ENCODE peak calls at places on chromosomes 1 and 21, in ten cellular contexts. B, Z, H, X, O, U, Y, I, K and S are unnamed samples.

GRCh38 chr1:109845658-109846057 is 65.0 kb upstream of the CSF1 start:
- DNase-seq in H (no peak), U (no peak), Y (no peak), Z (no peak), I (no peak), O (no peak), K (no peak), B (no peak), X (no peak), S (no peak)

GRCh38 chr21:42850866-42851391 is 28.4 kb downstream of the WDR4 start:
- DNase-seq in H (peak; percentile 92), Z (peak; percentile 84), U (no peak), O (no peak), K (peak; percentile 32), B (no peak), I (no peak), Y (no peak), X (no peak), S (no peak)

GRCh38 chr21:16502897-16503296 is 773.1 kb downstream of the USP25 start:
- DNase-seq in I (no peak), X (no peak), Z (no peak), O (no peak), Y (no peak), U (no peak), K (no peak), B (no peak), H (no peak), S (no peak)

GRCh38 chr1:58437623-58438022 is 108.9 kb downstream of the OMA1 start:
- DNase-seq in U (no peak), H (no peak), Z (no peak), O (no peak), K (no peak), X (no peak), I (no peak), B (no peak), Y (no peak), S (no peak)

GRCh38 chr1:233244183-233244582 is 51.3 kb downstream of the PCNX2 start:
- DNase-seq in H (no peak), Z (no peak), K (peak; percentile 44), U (no peak), B (peak; percentile 60), I (no peak), Y (no peak), X (peak; percentile 16), O (no peak), S (no peak)

GRCh38 chr1:19033516-19033840 is 77.0 kb upstream of the IFFO2 start:
- DNase-seq in I (no peak), Z (no peak), H (peak; percentile 41), U (no peak), Y (no peak), X (no peak), B (no peak), K (no peak), O (no peak), S (no peak)

GRCh38 chr1:79604490-79605198 is 598.1 kb upstream of the ADGRL4 start:
- DNase-seq in U (no peak), I (no peak), Y (no peak), O (no peak), Z (peak; percentile 21), X (no peak), K (no peak), H (peak; percentile 84), B (no peak), S (no peak)

GRCh38 chr1:182633657-182634281 is 29.6 kb upstream of the RGS16 start:
- DNase-seq in I (no peak), O (no peak), Y (no peak), H (no peak), U (no peak), K (no peak), Z (peak; percentile 39), B (no peak), X (no peak), S (no peak)

GRCh38 chr1:206060840-206061239 is 7.9 kb downstream of the RHEX start:
- DNase-seq in B (no peak), U (no peak), I (no peak), Y (no peak), O (no peak), K (no peak), H (no peak), X (no peak), Z (no peak), S (no peak)

GRCh38 chr21:44762221-44763049 is 39.2 kb downstream of the UBE2G2 start:
- DNase-seq in U (no peak), B (no peak), Z (no peak), H (no peak), Y (no peak), I (no peak), K (no peak), O (no peak), X (no peak), S (no peak)

GRCh38 chr21:44761011-44761729 is 40.5 kb downstream of the UBE2G2 start:
- DNase-seq in U (no peak), Y (no peak), B (peak; percentile 59), K (no peak), Z (peak; percentile 91), I (no peak), H (peak; percentile 87), X (no peak), O (no peak), S (no peak)

GRCh38 chr21:44763050-44763378 is 38.6 kb downstream of the UBE2G2 start:
- DNase-seq in O (no peak), B (no peak), I (no peak), H (no peak), U (no peak), Y (no peak), X (no peak), Z (no peak), K (no peak), S (no peak)

GRCh38 chr21:44760376-44760775 is 41.2 kb downstream of the UBE2G2 start:
- DNase-seq in X (no peak), K (no peak), B (no peak), Z (no peak), U (no peak), Y (no peak), H (peak; percentile 37), I (no peak), O (no peak), S (no peak)

DNA sequence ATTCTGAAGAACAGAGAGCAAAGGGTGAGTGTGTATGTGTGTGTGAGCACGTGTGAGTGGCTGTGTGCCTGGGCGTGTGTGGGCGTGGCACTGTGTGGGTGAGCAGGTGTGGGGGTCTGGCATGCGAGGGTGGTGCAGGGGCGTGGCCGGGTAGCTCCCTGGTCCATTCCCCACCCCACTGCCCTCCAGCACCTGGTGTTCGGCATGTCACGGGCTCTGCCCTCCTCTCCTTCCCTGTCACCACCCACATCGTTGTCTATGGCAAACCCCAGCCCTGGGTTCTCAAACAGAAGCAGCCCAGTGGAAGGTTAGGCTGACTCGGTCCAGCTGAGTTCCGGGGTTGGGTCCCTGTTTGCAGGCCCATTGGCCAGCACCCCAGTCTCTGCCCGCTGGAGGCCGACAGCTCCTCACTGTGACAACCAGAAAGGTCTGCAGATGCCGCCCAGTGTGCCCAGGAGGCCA is 39.8 kb downstream of the UBE2G2 start:
- DNase-seq in I (no peak), U (no peak), H (no peak), B (no peak), K (no peak), O (no peak), Y (no peak), X (no peak), Z (no peak), S (no peak)
- H3K4me1 ChIP-seq in I (peaks cover 16% of the 10 kb centered on the region), U (no peaks in the 10 kb centered on the region), H (no peaks in the 10 kb centered on the region), B (no peaks in the 10 kb centered on the region), K (no peaks in the 10 kb centered on the region), O (peaks cover 9% of the 10 kb centered on the region), Y (no peaks in the 10 kb centered on the region), X (no peaks in the 10 kb centered on the region), Z (no peaks in the 10 kb centered on the region), S (peaks cover 13% of the 10 kb centered on the region)

GRCh38 chr1:209560529-209560928 is 23.0 kb upstream of the CAMK1G start:
- DNase-seq in Z (no peak), Y (no peak), X (no peak), U (no peak), K (no peak), H (no peak), B (no peak), O (no peak), I (no peak), S (no peak)
- H3K4me3 ChIP-seq in Z (no peak overlapping the region), Y (no peak overlapping the region), X (no peak overlapping the region), U (no peak overlapping the region), K (no peak overlapping the region), H (no peak overlapping the region), B (no peak overlapping the region), O (no peak overlapping the region), I (no peak overlapping the region), S (no peak overlapping the region)

DNA sequence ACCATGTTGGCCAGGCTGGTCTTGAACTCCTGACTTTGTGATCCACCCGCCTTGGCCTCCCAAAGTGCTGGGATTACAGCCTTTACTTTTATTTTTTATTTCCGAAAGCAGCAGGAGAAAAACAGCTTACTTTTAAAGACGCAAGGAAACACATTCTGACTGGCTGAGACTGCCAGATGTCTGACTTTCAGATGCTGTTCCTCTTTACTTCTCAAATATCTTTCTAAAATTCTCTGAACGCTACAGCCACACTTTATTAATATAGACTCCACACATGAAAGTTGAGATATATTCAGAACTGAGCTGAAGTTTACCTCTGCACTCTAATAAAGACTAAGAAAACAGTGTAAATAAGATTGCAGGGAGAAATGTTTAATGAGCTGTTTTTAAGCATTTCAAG is 25.0 kb downstream of the WASF2 start:
- DNase-seq in X (no peak), Z (no peak), I (no peak), O (no peak), H (no peak), Y (no peak), K (no peak), U (no peak), B (no peak), S (no peak)
- H3K4me1 ChIP-seq in X (no peaks in the 10 kb centered on the region), Z (peaks cover 12% of the 10 kb centered on the region), I (peaks cover 5% of the 10 kb centered on the region), O (peaks cover 85% of the 10 kb centered on the region), H (no peaks in the 10 kb centered on the region), Y (no peaks in the 10 kb centered on the region), K (no peaks in the 10 kb centered on the region), U (peaks cover 26% of the 10 kb centered on the region), B (no peaks in the 10 kb centered on the region), S (peaks cover 30% of the 10 kb centered on the region)

GRCh38 chr1:226736908-226737818 is 1.9 kb downstream of the ITPKB start:
- DNase-seq in B (peak; percentile 71), Z (peak; percentile 75), Y (peak; percentile 63), I (peak; percentile 33), O (peak; percentile 39), X (peak; percentile 35), K (peak; percentile 68), U (peak; percentile 48), H (peak; percentile 83), S (peak; percentile 71)

GRCh38 chr1:226736001-226736907 is 2.8 kb downstream of the ITPKB start:
- DNase-seq in Y (no peak), K (no peak), X (no peak), I (no peak), B (no peak), O (peak; percentile 39), H (peak; percentile 76), Z (peak; percentile 60), U (no peak), S (peak; percentile 30)

GRCh38 chr1:226734611-226735153 is 4.4 kb downstream of the ITPKB start:
- DNase-seq in K (no peak), H (no peak), X (no peak), O (no peak), Y (no peak), U (no peak), I (no peak), B (no peak), Z (no peak), S (no peak)

GRCh38 chr1:226733876-226734414 is 5.1 kb downstream of the ITPKB start:
- DNase-seq in X (no peak), Z (no peak), B (no peak), I (no peak), U (no peak), Y (no peak), K (peak; percentile 12), H (no peak), O (no peak), S (no peak)

GRCh38 chr1:226735576-226735975 is 3.5 kb downstream of the ITPKB start:
- DNase-seq in O (no peak), Z (no peak), B (no peak), K (no peak), Y (no peak), X (no peak), U (no peak), H (no peak), I (no peak), S (no peak)
- H3K4me3 ChIP-seq in O (peak overlapping the region; percentile 89), Z (peak overlapping the region; percentile 90), B (no peak overlapping the region), K (no peak overlapping the region), Y (no peak overlapping the region), X (peak overlapping the region; percentile 98), U (peak overlapping the region; percentile 78), H (peak overlapping the region; percentile 30), I (peak overlapping the region; percentile 100), S (peak overlapping the region; percentile 92)